ENCODE peak calls at places on chromosomes 6 and 20, in nine cellular contexts. K, C, Z, X, R, V, D, L and E are unnamed samples.

GRCh38 chr6:156395276-156395675 is 381.9 kb upstream of the ARID1B start:
- DNase-seq in V (peak; percentile 76), Z (no peak), X (no peak), L (peak; percentile 53), D (no peak), C (peak; percentile 6), K (no peak), R (no peak), E (no peak)

GRCh38 chr6:158849899-158850806 is 31.0 kb upstream of the EZR start:
- DNase-seq in C (peak; percentile 38), V (peak; percentile 85), R (no peak), D (peak; percentile 75), Z (peak; percentile 87), X (peak; percentile 80), K (peak; percentile 81), L (peak; percentile 73), E (peak; percentile 19)

GRCh38 chr20:58640446-58640845 is 10.6 kb upstream of the STX16 start:
- DNase-seq in R (no peak), C (no peak), K (no peak), X (no peak), V (no peak), D (peak; percentile 30), Z (no peak), L (no peak), E (no peak)

GRCh38 chr6:106381871-106382270 is 21.4 kb downstream of the CRYBG1 start:
- DNase-seq in R (peak; percentile 49), L (peak; percentile 9), V (no peak), K (peak; percentile 20), D (no peak), X (no peak), Z (no peak), C (no peak), E (no peak)

GRCh38 chr20:51373713-51374481 is 168.6 kb downstream of the NFATC2 start:
- DNase-seq in D (no peak), X (no peak), K (no peak), Z (no peak), L (no peak), R (no peak), C (no peak), V (no peak), E (peak; percentile 91)

GRCh38 chr6:14274552-14275492 is 157.2 kb downstream of the CD83 start:
- DNase-seq in C (no peak), L (no peak), K (no peak), V (no peak), Z (no peak), R (peak; percentile 80), X (no peak), D (no peak), E (no peak)

GRCh38 chr6:129197154-129197553 is 314.2 kb downstream of the LAMA2 start:
- DNase-seq in C (no peak), X (no peak), K (no peak), R (no peak), Z (no peak), V (no peak), L (no peak), D (no peak), E (no peak)

GRCh38 chr6:99013145-99013544 is 65.4 kb upstream of the FBXL4 start:
- DNase-seq in K (no peak), C (no peak), L (no peak), X (peak; percentile 70), V (no peak), D (peak; percentile 57), Z (peak; percentile 27), R (no peak), E (no peak)

GRCh38 chr6:160462551-160463109 is 114.5 kb downstream of the SLC22A3 start:
- DNase-seq in Z (peak; percentile 33), L (peak; percentile 86), C (peak; percentile 39), D (peak; percentile 53), V (peak; percentile 86), X (peak; percentile 56), K (no peak), R (no peak), E (peak; percentile 15)

GRCh38 chr20:38870733-38871559 is 55.3 kb upstream of the FAM83D start:
- DNase-seq in X (no peak), Z (no peak), C (peak; percentile 30), R (no peak), K (no peak), L (no peak), D (no peak), V (no peak), E (no peak)